ENCODE peak calls at places on chromosomes 16 and 17, in seven cellular contexts. One of them, this sample, is unnamed.

GRCh38 chr17:60315650-60316049 is 76.3 kb downstream of the USP32 start:
- DNase-seq in prostate gland: no peak
- DNase-seq in esophagus squamous epithelium: no peak
- DNase-seq in endothelial cell of umbilical vein: no peak
- DNase-seq in ovary: no peak
- DNase-seq in kidney: no peak
- DNase-seq in upper lobe of right lung: no peak
- DNase-seq in this sample: no peak

GRCh38 chr16:57609541-57610401 is 18.7 kb upstream of the ADGRG1 start:
- DNase-seq in kidney: peak; percentile 65
- DNase-seq in esophagus squamous epithelium: no peak
- DNase-seq in ovary: no peak
- DNase-seq in upper lobe of right lung: peak; percentile 49
- DNase-seq in prostate gland: no peak
- DNase-seq in endothelial cell of umbilical vein: peak; percentile 53
- DNase-seq in this sample: peak; percentile 53

GRCh38 chr16:86428729-86429472 is 81.4 kb upstream of the FOXF1 start:
- DNase-seq in ovary: no peak
- DNase-seq in prostate gland: no peak
- DNase-seq in esophagus squamous epithelium: no peak
- DNase-seq in kidney: peak; percentile 61
- DNase-seq in upper lobe of right lung: no peak
- DNase-seq in endothelial cell of umbilical vein: no peak
- DNase-seq in this sample: no peak

GRCh38 chr17:16217002-16217635 is at the start of gene PIGL:
- DNase-seq in upper lobe of right lung: peak; percentile 90
- DNase-seq in prostate gland: peak; percentile 85
- DNase-seq in esophagus squamous epithelium: peak; percentile 23
- DNase-seq in ovary: peak; percentile 88
- DNase-seq in kidney: peak; percentile 94
- DNase-seq in endothelial cell of umbilical vein: peak; percentile 95
- DNase-seq in this sample: peak; percentile 89

GRCh38 chr17:74758846-74759163 is 10.4 kb downstream of the NHERF1 start:
- DNase-seq in prostate gland: peak; percentile 55
- DNase-seq in kidney: peak; percentile 70
- DNase-seq in esophagus squamous epithelium: no peak
- DNase-seq in endothelial cell of umbilical vein: no peak
- DNase-seq in upper lobe of right lung: no peak
- DNase-seq in ovary: no peak
- DNase-seq in this sample: peak; percentile 70

GRCh38 chr16:10971560-10971961 is 27.2 kb downstream of the CLEC16A start:
- DNase-seq in prostate gland: peak; percentile 75
- DNase-seq in ovary: peak; percentile 53
- DNase-seq in endothelial cell of umbilical vein: peak; percentile 73
- DNase-seq in kidney: no peak
- DNase-seq in esophagus squamous epithelium: no peak
- DNase-seq in upper lobe of right lung: no peak
- DNase-seq in this sample: peak; percentile 21

GRCh38 chr16:14120335-14120734 is 49.2 kb downstream of the MRTFB start:
- DNase-seq in endothelial cell of umbilical vein: no peak
- DNase-seq in prostate gland: no peak
- DNase-seq in upper lobe of right lung: no peak
- DNase-seq in esophagus squamous epithelium: no peak
- DNase-seq in kidney: no peak
- DNase-seq in ovary: no peak
- DNase-seq in this sample: no peak

GRCh38 chr17:59650642-59651041 is 30.9 kb downstream of the CLTC start:
- DNase-seq in ovary: no peak
- DNase-seq in upper lobe of right lung: no peak
- DNase-seq in esophagus squamous epithelium: no peak
- DNase-seq in kidney: no peak
- DNase-seq in prostate gland: no peak
- DNase-seq in endothelial cell of umbilical vein: no peak
- DNase-seq in this sample: no peak

GRCh38 chr17:15648384-15648783 is 28.9 kb upstream of the FBXW10B start:
- DNase-seq in prostate gland: no peak
- DNase-seq in endothelial cell of umbilical vein: no peak
- DNase-seq in ovary: no peak
- DNase-seq in esophagus squamous epithelium: no peak
- DNase-seq in kidney: no peak
- DNase-seq in upper lobe of right lung: no peak
- DNase-seq in this sample: no peak

GRCh38 chr16:23236983-23237382 is 54.4 kb downstream of the SCNN1G start:
- DNase-seq in upper lobe of right lung: no peak
- DNase-seq in ovary: no peak
- DNase-seq in prostate gland: no peak
- DNase-seq in endothelial cell of umbilical vein: no peak
- DNase-seq in esophagus squamous epithelium: no peak
- DNase-seq in kidney: no peak
- DNase-seq in this sample: no peak

GRCh38 chr16:2715519-2715918 is 4.5 kb downstream of the PRSS27 start:
- DNase-seq in ovary: peak; percentile 75
- DNase-seq in upper lobe of right lung: peak; percentile 83
- DNase-seq in endothelial cell of umbilical vein: peak; percentile 49
- DNase-seq in esophagus squamous epithelium: no peak
- DNase-seq in prostate gland: peak; percentile 26
- DNase-seq in kidney: peak; percentile 89
- DNase-seq in this sample: peak; percentile 60

GRCh38 chr16:66036775-66037715 is 329.4 kb upstream of the CDH5 start:
- DNase-seq in upper lobe of right lung: no peak
- DNase-seq in endothelial cell of umbilical vein: no peak
- DNase-seq in kidney: no peak
- DNase-seq in esophagus squamous epithelium: no peak
- DNase-seq in ovary: no peak
- DNase-seq in prostate gland: peak; percentile 51
- DNase-seq in this sample: no peak

GRCh38 chr17:47264171-47264570 is 10.5 kb downstream of the ITGB3 start:
- DNase-seq in ovary: no peak
- DNase-seq in esophagus squamous epithelium: no peak
- DNase-seq in prostate gland: no peak
- DNase-seq in kidney: no peak
- DNase-seq in endothelial cell of umbilical vein: no peak
- DNase-seq in upper lobe of right lung: no peak
- DNase-seq in this sample: no peak

DNA sequence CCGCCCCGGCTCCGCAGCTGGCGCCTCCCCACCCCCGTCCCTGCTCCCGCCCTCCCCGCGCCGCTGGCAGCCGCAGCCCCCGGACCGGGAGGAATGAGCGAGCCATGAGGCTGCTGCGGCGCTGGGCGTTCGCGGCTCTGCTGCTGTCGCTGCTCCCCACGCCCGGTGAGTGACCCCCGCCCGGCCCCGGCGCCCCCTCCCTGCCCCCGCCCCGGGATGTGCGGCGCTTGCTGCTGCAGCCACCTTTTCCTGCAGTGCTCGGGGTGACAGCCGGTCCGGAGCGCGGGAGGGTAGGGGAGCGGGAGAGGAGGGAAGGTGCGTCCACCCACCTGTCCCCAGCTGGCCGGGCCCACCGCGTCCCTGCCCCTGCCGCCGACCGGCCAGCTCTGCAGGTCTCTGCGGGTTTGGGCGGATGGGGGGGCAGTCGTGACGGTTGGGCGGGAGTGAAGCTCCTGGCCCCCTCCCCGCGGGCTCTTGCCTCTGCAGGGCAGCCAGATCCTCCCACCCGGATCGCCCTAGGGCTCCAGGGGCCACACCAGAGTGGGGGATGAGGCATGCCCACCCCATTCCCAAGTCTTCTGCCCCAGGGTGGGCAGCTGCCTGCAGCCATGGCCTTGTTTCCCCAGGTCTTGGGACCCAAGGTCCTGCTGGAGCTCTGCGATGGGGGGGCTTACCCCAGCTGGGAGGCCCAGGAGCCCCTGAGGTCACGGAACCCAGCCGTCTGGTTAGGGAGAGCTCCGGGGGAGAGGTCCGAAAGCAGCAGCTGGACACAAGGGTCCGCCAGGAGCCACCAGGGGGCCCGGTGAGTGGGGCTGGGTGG is 518 bp downstream of the ADAM11 start:
- DNase-seq in esophagus squamous epithelium: no peak
- DNase-seq in prostate gland: no peak
- DNase-seq in endothelial cell of umbilical vein: no peak
- DNase-seq in kidney: peak; percentile 67
- DNase-seq in ovary: no peak
- DNase-seq in upper lobe of right lung: peak; percentile 65
- DNase-seq in this sample: no peak
- TF ChIP-seq CTCF in esophagus squamous epithelium: no peak
- TF ChIP-seq CTCF in prostate gland: no peak
- TF ChIP-seq CTCF in endothelial cell of umbilical vein: peak; percentile 37
- TF ChIP-seq CTCF in kidney: no peak
- TF ChIP-seq CTCF in ovary: no peak
- TF ChIP-seq CTCF in upper lobe of right lung: no peak
- TF ChIP-seq CTCF in this sample: no peak

GRCh38 chr16:71476457-71476856 is 12.7 kb downstream of the ZNF19 start:
- DNase-seq in endothelial cell of umbilical vein: no peak
- DNase-seq in prostate gland: no peak
- DNase-seq in kidney: no peak
- DNase-seq in ovary: no peak
- DNase-seq in esophagus squamous epithelium: no peak
- DNase-seq in upper lobe of right lung: no peak
- DNase-seq in this sample: no peak

GRCh38 chr16:71479420-71479819 is 9.7 kb downstream of the ZNF19 start:
- DNase-seq in endothelial cell of umbilical vein: peak; percentile 19
- DNase-seq in prostate gland: no peak
- DNase-seq in kidney: no peak
- DNase-seq in esophagus squamous epithelium: no peak
- DNase-seq in ovary: no peak
- DNase-seq in upper lobe of right lung: no peak
- DNase-seq in this sample: no peak

GRCh38 chr16:71474864-71475263 is 12.8 kb upstream of the ZNF23 start:
- DNase-seq in upper lobe of right lung: no peak
- DNase-seq in prostate gland: no peak
- DNase-seq in esophagus squamous epithelium: no peak
- DNase-seq in ovary: no peak
- DNase-seq in kidney: no peak
- DNase-seq in endothelial cell of umbilical vein: no peak
- DNase-seq in this sample: no peak

GRCh38 chr16:71472041-71472440 is 10.0 kb upstream of the ZNF23 start:
- DNase-seq in esophagus squamous epithelium: no peak
- DNase-seq in endothelial cell of umbilical vein: no peak
- DNase-seq in kidney: no peak
- DNase-seq in ovary: no peak
- DNase-seq in prostate gland: no peak
- DNase-seq in upper lobe of right lung: no peak
- DNase-seq in this sample: no peak

GRCh38 chr16:71473891-71474290 is 11.8 kb upstream of the ZNF23 start:
- DNase-seq in ovary: no peak
- DNase-seq in esophagus squamous epithelium: no peak
- DNase-seq in upper lobe of right lung: no peak
- DNase-seq in endothelial cell of umbilical vein: no peak
- DNase-seq in kidney: no peak
- DNase-seq in prostate gland: no peak
- DNase-seq in this sample: no peak
- H3K36me3 ChIP-seq in ovary: no peaks in the 10 kb centered on the region
- H3K36me3 ChIP-seq in esophagus squamous epithelium: no peaks in the 10 kb centered on the region
- H3K36me3 ChIP-seq in upper lobe of right lung: peaks cover 40% of the 10 kb centered on the region
- H3K36me3 ChIP-seq in endothelial cell of umbilical vein: no peaks in the 10 kb centered on the region
- H3K36me3 ChIP-seq in kidney: peaks cover 36% of the 10 kb centered on the region
- H3K36me3 ChIP-seq in prostate gland: no peaks in the 10 kb centered on the region
- H3K36me3 ChIP-seq in this sample: no peaks in the 10 kb centered on the region

DNA sequence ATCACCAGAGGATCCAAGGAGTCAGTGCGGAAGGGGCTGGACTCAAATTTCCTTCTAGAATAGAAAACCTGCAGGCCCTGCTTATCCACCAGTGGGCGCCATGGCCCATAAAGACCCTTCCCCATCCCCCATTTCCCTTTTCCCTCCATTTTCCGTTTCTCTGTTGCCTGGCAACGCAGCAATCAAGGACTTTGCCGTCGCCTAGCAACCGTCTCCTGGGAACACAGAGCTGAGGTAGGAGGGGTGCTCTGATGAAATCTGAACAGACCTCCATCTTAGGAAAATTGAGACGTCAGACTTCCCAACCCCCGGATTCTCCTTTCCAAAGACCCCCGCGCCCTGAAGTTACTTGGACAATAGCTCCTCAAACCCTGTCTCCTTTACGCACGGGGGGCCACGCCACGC is 5.7 kb downstream of the DLG4 start:
- DNase-seq in kidney: no peak
- DNase-seq in prostate gland: peak; percentile 43
- DNase-seq in upper lobe of right lung: no peak
- DNase-seq in endothelial cell of umbilical vein: peak; percentile 82
- DNase-seq in ovary: no peak
- DNase-seq in esophagus squamous epithelium: no peak
- DNase-seq in this sample: peak; percentile 88
- H3K4me1 ChIP-seq in kidney: peaks cover 21% of the 10 kb centered on the region
- H3K4me1 ChIP-seq in prostate gland: peaks cover 8% of the 10 kb centered on the region
- H3K4me1 ChIP-seq in upper lobe of right lung: peaks cover 39% of the 10 kb centered on the region
- H3K4me1 ChIP-seq in endothelial cell of umbilical vein: peaks cover 29% of the 10 kb centered on the region
- H3K4me1 ChIP-seq in ovary: peaks cover 16% of the 10 kb centered on the region
- H3K4me1 ChIP-seq in esophagus squamous epithelium: peaks cover 33% of the 10 kb centered on the region
- H3K4me1 ChIP-seq in this sample: no peaks in the 10 kb centered on the region

GRCh38 chr17:17750881-17751280 is 69.6 kb downstream of the RAI1 start:
- DNase-seq in esophagus squamous epithelium: no peak
- DNase-seq in endothelial cell of umbilical vein: no peak
- DNase-seq in upper lobe of right lung: no peak
- DNase-seq in prostate gland: no peak
- DNase-seq in ovary: peak; percentile 47
- DNase-seq in kidney: peak; percentile 66
- DNase-seq in this sample: no peak

GRCh38 chr17:17749921-17750320 is 68.7 kb downstream of the RAI1 start:
- DNase-seq in kidney: no peak
- DNase-seq in upper lobe of right lung: no peak
- DNase-seq in esophagus squamous epithelium: no peak
- DNase-seq in prostate gland: no peak
- DNase-seq in ovary: peak; percentile 53
- DNase-seq in endothelial cell of umbilical vein: peak; percentile 65
- DNase-seq in this sample: no peak

GRCh38 chr17:17751489-17751995 is 70.3 kb downstream of the RAI1 start:
- DNase-seq in endothelial cell of umbilical vein: peak; percentile 22
- DNase-seq in prostate gland: no peak
- DNase-seq in esophagus squamous epithelium: no peak
- DNase-seq in ovary: no peak
- DNase-seq in kidney: peak; percentile 73
- DNase-seq in upper lobe of right lung: no peak
- DNase-seq in this sample: no peak

GRCh38 chr17:17752822-17753448 is 71.7 kb downstream of the RAI1 start:
- DNase-seq in upper lobe of right lung: no peak
- DNase-seq in endothelial cell of umbilical vein: peak; percentile 28
- DNase-seq in esophagus squamous epithelium: no peak
- DNase-seq in prostate gland: no peak
- DNase-seq in kidney: peak; percentile 75
- DNase-seq in ovary: no peak
- DNase-seq in this sample: no peak

GRCh38 chr17:17751996-17752821 is 71.0 kb downstream of the RAI1 start:
- DNase-seq in ovary: peak; percentile 98
- DNase-seq in esophagus squamous epithelium: peak; percentile 88
- DNase-seq in prostate gland: peak; percentile 96
- DNase-seq in endothelial cell of umbilical vein: peak; percentile 96
- DNase-seq in kidney: peak; percentile 99
- DNase-seq in upper lobe of right lung: peak; percentile 98
- DNase-seq in this sample: peak; percentile 98
- TF ChIP-seq CTCF in ovary: no peak
- TF ChIP-seq CTCF in esophagus squamous epithelium: no peak
- TF ChIP-seq CTCF in prostate gland: peak; percentile 55
- TF ChIP-seq CTCF in endothelial cell of umbilical vein: peak; percentile 54
- TF ChIP-seq CTCF in kidney: peak; percentile 51
- TF ChIP-seq CTCF in upper lobe of right lung: peak; percentile 45
- TF ChIP-seq CTCF in this sample: no peak

DNA sequence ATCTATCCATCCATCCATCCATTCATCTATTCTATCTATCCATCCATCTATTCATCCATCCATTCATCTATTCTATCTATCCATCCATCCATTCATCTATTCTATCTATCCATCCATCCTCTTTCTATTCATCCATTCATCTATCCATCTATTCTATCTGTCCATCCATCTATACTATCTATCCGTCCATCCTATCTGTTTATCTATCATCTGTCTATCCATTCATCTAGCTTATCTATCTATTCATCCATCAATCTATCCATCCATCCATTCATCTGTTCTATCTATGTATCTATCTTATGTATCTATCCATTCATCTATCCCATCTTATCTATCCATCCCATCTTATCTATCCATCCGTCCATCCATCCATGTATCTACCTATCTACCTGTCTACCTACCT is 8.8 kb downstream of the RNF213 start:
- DNase-seq in prostate gland: no peak
- DNase-seq in esophagus squamous epithelium: no peak
- DNase-seq in ovary: no peak
- DNase-seq in kidney: no peak
- DNase-seq in endothelial cell of umbilical vein: no peak
- DNase-seq in upper lobe of right lung: no peak
- DNase-seq in this sample: no peak
- H3K36me3 ChIP-seq in prostate gland: no peaks in the 10 kb centered on the region
- H3K36me3 ChIP-seq in esophagus squamous epithelium: peaks cover 7% of the 10 kb centered on the region
- H3K36me3 ChIP-seq in ovary: no peaks in the 10 kb centered on the region
- H3K36me3 ChIP-seq in kidney: peaks cover 16% of the 10 kb centered on the region
- H3K36me3 ChIP-seq in endothelial cell of umbilical vein: peaks cover 2% of the 10 kb centered on the region
- H3K36me3 ChIP-seq in upper lobe of right lung: peaks cover 49% of the 10 kb centered on the region
- H3K36me3 ChIP-seq in this sample: no peaks in the 10 kb centered on the region

This sample was measured in pancreas.